ENCODE peak calls at places on chromosomes 12 and 14, in seven cellular contexts. Z, B, R, K, N, Q and X are unnamed samples. For H3K27me3, the result is how much of the 10 kb centered on the place peaks cover.

GRCh38 chr12:93167841-93168492 is 209.8 kb upstream of the NUDT4 start:
- DNase-seq in Z (no peak), B (peak), R (no peak), K (no peak), N (no peak), Q (no peak), X (no peak)

GRCh38 chr14:59566725-59567124 is 9.9 kb downstream of the CCDC175 start:
- DNase-seq in Z (no peak), B (no peak), R (no peak), K (no peak), N (no peak), Q (no peak), X (no peak)

GRCh38 chr12:24945039-24945438 is 3.9 kb downstream of the BCAT1 start:
- DNase-seq in Z (no peak), B (no peak), R (no peak), K (no peak), N (no peak), Q (no peak), X (no peak)

GRCh38 chr12:27644446-27644845 is 51.8 kb upstream of the REP15 start:
- DNase-seq in Z (no peak), B (peak), R (peak), K (no peak), N (no peak), Q (no peak), X (no peak)

GRCh38 chr12:124646385-124647230 is 79.2 kb upstream of the NCOR2 start:
- DNase-seq in Z (no peak), B (no peak), R (no peak), K (no peak), N (no peak), Q (peak), X (no peak)

GRCh38 chr12:67754933-67755697 is 106.6 kb downstream of the DYRK2 start:
- DNase-seq in Z (peak), B (no peak), R (no peak), K (no peak), N (no peak), Q (no peak), X (no peak)

GRCh38 chr14:91875515-91876286 is 8.4 kb upstream of the TC2N start:
- DNase-seq in Z (no peak), B (no peak), R (no peak), K (no peak), N (no peak), Q (no peak), X (no peak)

GRCh38 chr12:65169311-65170244 is at the start of gene LEMD3:
- DNase-seq in Z (peak), B (peak), R (peak), K (peak), N (peak), Q (peak), X (no peak)

GRCh38 chr14:53528114-53528513 is 375.0 kb upstream of the DDHD1 start:
- DNase-seq in Z (no peak), B (no peak), R (no peak), K (no peak), N (no peak), Q (peak), X (no peak)

GRCh38 chr12:58537278-58537677 is 383.0 kb downstream of the LRIG3 start:
- DNase-seq in Z (no peak), B (peak), R (peak), K (no peak), N (no peak), Q (no peak), X (no peak)
- H3K4me3 ChIP-seq in Z (no peak), B (no peak), R (no peak), K (no peak), N (no peak), Q (no peak), X (no peak)

DNA sequence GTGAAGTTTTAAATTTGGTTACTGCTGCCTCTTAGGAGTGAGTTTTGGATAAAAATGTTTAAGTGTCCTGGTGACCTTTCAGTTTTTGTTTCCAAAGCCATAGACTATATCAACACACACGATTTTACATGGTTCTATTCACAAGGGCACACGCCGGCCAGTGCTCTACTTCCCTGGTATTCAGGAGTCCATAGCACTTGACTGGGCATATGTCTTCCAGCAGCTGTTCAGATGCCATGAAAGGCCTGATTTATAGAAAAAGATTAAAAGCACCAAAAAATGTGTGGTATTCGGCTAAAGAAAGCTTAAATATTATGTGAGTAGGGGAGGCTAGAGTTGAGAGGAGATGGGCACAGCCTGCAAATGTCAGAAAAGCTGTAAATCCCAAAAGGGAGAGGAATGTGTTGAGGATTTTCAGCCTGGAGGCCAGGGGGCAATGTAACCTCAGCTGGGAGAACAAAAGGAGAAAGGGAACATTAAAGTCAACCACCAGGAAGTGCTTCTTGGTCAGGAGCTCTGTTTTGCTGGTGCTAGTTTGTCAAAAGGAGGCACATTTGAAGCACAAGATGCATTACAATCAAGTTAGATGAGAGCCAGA is 478.4 kb downstream of the RAD51B start:
- DNase-seq in Z (no peak), B (peak), R (peak), K (no peak), N (no peak), Q (no peak), X (no peak)
- TF ChIP-seq CTCF in Z (peak), B (peak), R (peak), K (no peak), N (no peak), Q (no peak), X (peak)

GRCh38 chr12:4011597-4011996 is 138.4 kb upstream of the PARP11 start:
- DNase-seq in Z (no peak), B (no peak), R (no peak), K (no peak), N (no peak), Q (no peak), X (no peak)

GRCh38 chr12:4012073-4012472 is 138.9 kb upstream of the PARP11 start:
- DNase-seq in Z (no peak), B (no peak), R (no peak), K (no peak), N (no peak), Q (no peak), X (no peak)

GRCh38 chr12:4012977-4013968 is 140.1 kb upstream of the PARP11 start:
- DNase-seq in Z (no peak), B (no peak), R (no peak), K (no peak), N (no peak), Q (no peak), X (no peak)

GRCh38 chr12:4014858-4015224 is 141.6 kb upstream of the PARP11 start:
- DNase-seq in Z (no peak), B (no peak), R (no peak), K (no peak), N (no peak), Q (no peak), X (no peak)

DNA sequence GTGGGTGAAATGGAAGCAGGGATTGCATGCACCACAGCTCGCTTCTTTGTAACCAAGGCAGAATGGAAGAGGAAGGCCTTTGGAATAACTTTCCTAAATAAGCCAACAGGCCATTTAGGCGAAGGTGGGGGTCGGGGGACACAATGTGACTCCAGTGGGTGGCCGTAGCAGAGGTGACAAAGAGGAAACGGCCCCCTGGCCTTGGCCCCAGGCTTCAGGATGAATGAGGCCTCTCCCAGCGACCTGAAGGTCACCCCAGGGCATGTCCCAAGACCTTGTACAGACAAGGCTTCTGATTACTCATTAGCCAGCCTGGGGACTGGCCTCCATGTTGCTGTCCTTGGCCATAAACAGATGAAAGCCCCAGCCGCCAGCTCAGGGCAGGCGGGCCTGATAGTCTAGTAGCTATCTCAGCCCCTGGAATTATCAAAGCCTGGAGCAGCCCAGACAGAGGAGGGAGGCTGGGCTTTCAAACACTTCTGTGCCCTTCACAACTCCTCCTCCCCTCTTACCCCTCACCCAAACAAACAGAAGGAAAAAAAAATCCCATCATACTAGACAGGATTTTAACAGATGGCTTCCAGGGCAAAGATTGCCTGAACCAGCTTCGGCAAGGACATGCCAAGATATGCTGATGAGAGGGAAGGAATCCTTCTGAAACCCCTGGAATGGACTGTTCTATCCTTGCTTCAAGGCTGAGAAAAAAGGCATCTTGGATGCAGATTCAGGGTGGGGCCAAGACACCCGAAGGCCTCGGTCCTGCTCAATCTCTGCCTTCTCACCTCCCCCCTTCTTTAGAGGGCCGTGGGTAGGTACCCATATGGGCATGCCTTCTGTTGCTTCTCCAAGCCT is 142.3 kb upstream of the PARP11 start:
- DNase-seq in Z (no peak), B (no peak), R (no peak), K (no peak), N (peak), Q (no peak), X (no peak)
- H3K27me3 ChIP-seq in Z (under half), B (under half), R (under half), K (under half), N (under half), Q (under half), X (under half)

GRCh38 chr12:23585782-23586163 is 363.7 kb downstream of the SOX5 start:
- DNase-seq in Z (no peak), B (no peak), R (no peak), K (no peak), N (no peak), Q (no peak), X (no peak)
- H3K4me3 ChIP-seq in Z (no peak), B (no peak), R (no peak), K (no peak), N (no peak), Q (no peak), X (no peak)

GRCh38 chr14:99273724-99274345 is 1.8 kb upstream of the BCL11B start:
- DNase-seq in Z (no peak), B (no peak), R (no peak), K (no peak), N (no peak), Q (no peak), X (no peak)

GRCh38 chr14:99276482-99276881 is 4.5 kb upstream of the BCL11B start:
- DNase-seq in Z (no peak), B (no peak), R (no peak), K (no peak), N (no peak), Q (no peak), X (no peak)

GRCh38 chr14:99273025-99273723 is 1.2 kb upstream of the BCL11B start:
- DNase-seq in Z (no peak), B (peak), R (no peak), K (no peak), N (no peak), Q (no peak), X (no peak)

GRCh38 chr14:99275222-99275584 is 3.2 kb upstream of the BCL11B start:
- DNase-seq in Z (no peak), B (no peak), R (no peak), K (no peak), N (no peak), Q (no peak), X (no peak)

GRCh38 chr14:99274346-99275221 is 2.6 kb upstream of the BCL11B start:
- DNase-seq in Z (peak), B (peak), R (peak), K (no peak), N (peak), Q (peak), X (no peak)
- TF ChIP-seq CTCF in Z (peak), B (peak), R (peak), K (peak), N (no peak), Q (no peak), X (peak)

GRCh38 chr12:130160306-130160705 is 2.0 kb upstream of the FZD10 start:
- DNase-seq in Z (no peak), B (no peak), R (no peak), K (no peak), N (no peak), Q (no peak), X (no peak)

GRCh38 chr12:130158775-130159100 is 3.5 kb upstream of the FZD10 start:
- DNase-seq in Z (no peak), B (no peak), R (no peak), K (no peak), N (no peak), Q (no peak), X (no peak)

GRCh38 chr12:130156652-130157275 is 5.5 kb upstream of the FZD10 start:
- DNase-seq in Z (no peak), B (no peak), R (no peak), K (no peak), N (no peak), Q (no peak), X (no peak)

GRCh38 chr12:130160711-130161231 is 1.5 kb upstream of the FZD10 start:
- DNase-seq in Z (no peak), B (no peak), R (no peak), K (no peak), N (no peak), Q (no peak), X (no peak)

DNA sequence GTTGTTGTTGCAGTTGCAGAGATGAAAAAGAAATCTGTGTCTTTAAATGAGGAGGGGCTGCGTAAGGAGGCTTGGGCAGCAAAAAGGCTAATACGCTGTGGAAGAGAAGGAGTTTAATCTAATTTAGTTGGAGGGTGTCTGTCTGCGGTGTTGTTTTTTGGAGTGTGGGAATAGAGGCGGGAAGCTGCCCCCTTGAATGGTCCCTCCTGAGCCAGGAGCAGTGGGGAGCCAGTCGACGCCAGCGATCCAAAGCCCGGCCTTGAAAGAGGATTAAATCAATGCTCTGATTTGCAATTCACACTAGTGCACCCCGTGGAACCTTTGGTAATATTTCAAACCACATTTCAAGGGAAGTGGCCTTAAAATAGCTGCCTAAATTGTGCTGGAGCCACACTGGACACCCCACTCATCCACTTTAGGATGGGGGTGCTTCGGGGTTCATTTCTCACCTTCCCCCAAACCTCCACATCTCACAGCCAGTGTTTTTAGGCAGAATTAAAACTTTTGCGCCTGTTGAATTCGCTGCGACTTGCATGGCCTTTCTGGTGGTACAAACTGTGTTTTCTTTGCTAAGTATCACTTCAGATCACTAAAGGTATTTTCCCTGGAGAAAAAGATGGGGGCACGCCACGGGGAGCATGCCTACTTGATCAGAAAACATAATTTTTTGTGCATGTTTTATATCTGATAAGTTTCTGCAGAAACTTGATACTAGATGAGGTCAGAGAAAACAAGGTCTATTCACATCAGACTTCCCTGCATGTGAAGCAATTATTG is 4.1 kb upstream of the FZD10 start:
- DNase-seq in Z (no peak), B (no peak), R (no peak), K (no peak), N (no peak), Q (no peak), X (no peak)
- H3K27me3 ChIP-seq in Z (half or more), B (under half), R (under half), K (half or more), N (under half), Q (under half), X (under half)

GRCh38 chr14:73887704-73888459 is 1.2 kb downstream of the ZNF410 start:
- DNase-seq in Z (no peak), B (peak), R (no peak), K (no peak), N (no peak), Q (no peak), X (no peak)
- H3K4me3 ChIP-seq in Z (peak), B (peak), R (peak), K (peak), N (peak), Q (peak), X (peak)

DNA sequence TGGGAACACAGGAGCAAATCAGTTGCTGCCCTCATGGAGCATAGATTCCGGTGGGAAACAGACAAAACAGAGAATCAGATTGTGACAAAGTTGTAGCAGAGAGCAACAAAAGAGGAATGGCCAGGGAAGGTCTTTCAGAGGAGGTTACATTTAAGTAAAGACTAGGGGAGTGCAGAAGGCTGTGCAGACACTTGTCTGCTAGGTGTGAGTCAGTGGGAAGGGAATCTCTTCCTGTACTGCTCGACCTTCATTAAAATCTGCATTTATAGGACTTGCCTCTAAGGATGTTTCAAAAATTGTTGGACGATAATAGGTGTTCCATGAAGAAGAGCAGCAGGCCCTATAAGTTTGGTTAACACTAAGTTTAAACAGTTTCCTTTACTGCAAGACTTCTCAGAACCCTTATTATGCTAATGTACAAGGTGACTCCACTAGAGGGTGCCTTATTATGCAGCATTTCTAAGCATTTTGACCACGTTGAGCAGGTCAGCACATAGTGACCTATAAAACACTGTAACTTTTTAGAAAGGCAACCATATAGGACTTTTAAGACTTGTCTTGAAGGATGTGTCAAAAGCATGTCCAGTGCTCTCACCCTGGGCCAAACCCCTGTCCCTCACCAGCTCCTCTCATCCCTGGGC is 91.8 kb upstream of the RIC8B start:
- DNase-seq in Z (no peak), B (peak), R (no peak), K (no peak), N (no peak), Q (no peak), X (no peak)
- TF ChIP-seq CTCF in Z (peak), B (peak), R (peak), K (no peak), N (no peak), Q (peak), X (peak)